ENCODE peak calls at places on chromosomes 3 and 15, in eight cellular contexts. One of them, this sample, is unnamed.

GRCh38 chr15:69114231-69114937 is 46.1 kb upstream of the GLCE start:
- DNase-seq in AG09309: no peak
- DNase-seq in testis: no peak
- DNase-seq in dorsolateral prefrontal cortex: no peak
- DNase-seq in Calu3: no peak
- DNase-seq in mesothelial cell of epicardium: no peak
- DNase-seq in GM12865: no peak
- DNase-seq in fibroblast of mammary gland: no peak
- DNase-seq in this sample: no peak

GRCh38 chr3:45948409-45948808 is 5.1 kb downstream of the CXCR6 start:
- DNase-seq in dorsolateral prefrontal cortex: no peak
- DNase-seq in AG09309: peak; percentile 92
- DNase-seq in testis: no peak
- DNase-seq in mesothelial cell of epicardium: no peak
- DNase-seq in Calu3: no peak
- DNase-seq in GM12865: no peak
- DNase-seq in fibroblast of mammary gland: peak; percentile 40
- DNase-seq in this sample: no peak

GRCh38 chr3:17257269-17257668 is 372.5 kb downstream of the PLCL2 start:
- DNase-seq in fibroblast of mammary gland: no peak
- DNase-seq in dorsolateral prefrontal cortex: no peak
- DNase-seq in AG09309: no peak
- DNase-seq in mesothelial cell of epicardium: no peak
- DNase-seq in GM12865: no peak
- DNase-seq in Calu3: no peak
- DNase-seq in testis: no peak
- DNase-seq in this sample: no peak

GRCh38 chr3:145188079-145188785 is 972.8 kb downstream of the PLOD2 start:
- DNase-seq in AG09309: no peak
- DNase-seq in fibroblast of mammary gland: no peak
- DNase-seq in testis: no peak
- DNase-seq in Calu3: no peak
- DNase-seq in dorsolateral prefrontal cortex: peak; percentile 19
- DNase-seq in GM12865: no peak
- DNase-seq in mesothelial cell of epicardium: no peak
- DNase-seq in this sample: no peak

GRCh38 chr3:196138927-196139680 is 57.2 kb upstream of the TFRC start:
- DNase-seq in GM12865: no peak
- DNase-seq in Calu3: no peak
- DNase-seq in mesothelial cell of epicardium: no peak
- DNase-seq in testis: no peak
- DNase-seq in dorsolateral prefrontal cortex: no peak
- DNase-seq in fibroblast of mammary gland: peak; percentile 15
- DNase-seq in AG09309: no peak
- DNase-seq in this sample: peak; percentile 34

GRCh38 chr3:138307896-138308295 is 21.8 kb downstream of the NME9 start:
- DNase-seq in mesothelial cell of epicardium: no peak
- DNase-seq in testis: no peak
- DNase-seq in GM12865: no peak
- DNase-seq in Calu3: no peak
- DNase-seq in dorsolateral prefrontal cortex: no peak
- DNase-seq in AG09309: no peak
- DNase-seq in fibroblast of mammary gland: no peak
- DNase-seq in this sample: no peak

GRCh38 chr15:82536409-82537350 is 3.6 kb downstream of the RPS17 start:
- DNase-seq in GM12865: no peak
- DNase-seq in AG09309: no peak
- DNase-seq in testis: no peak
- DNase-seq in dorsolateral prefrontal cortex: no peak
- DNase-seq in Calu3: no peak
- DNase-seq in fibroblast of mammary gland: no peak
- DNase-seq in mesothelial cell of epicardium: no peak
- DNase-seq in this sample: no peak

GRCh38 chr3:116112686-116113085 is 332.6 kb downstream of the LSAMP start:
- DNase-seq in GM12865: no peak
- DNase-seq in AG09309: no peak
- DNase-seq in fibroblast of mammary gland: peak; percentile 30
- DNase-seq in Calu3: no peak
- DNase-seq in mesothelial cell of epicardium: no peak
- DNase-seq in testis: no peak
- DNase-seq in dorsolateral prefrontal cortex: no peak
- DNase-seq in this sample: no peak

GRCh38 chr3:87798567-87798947 is 260.2 kb downstream of the CGGBP1 start:
- DNase-seq in AG09309: no peak
- DNase-seq in testis: no peak
- DNase-seq in fibroblast of mammary gland: peak; percentile 10
- DNase-seq in mesothelial cell of epicardium: no peak
- DNase-seq in Calu3: no peak
- DNase-seq in GM12865: no peak
- DNase-seq in dorsolateral prefrontal cortex: no peak
- DNase-seq in this sample: no peak

DNA sequence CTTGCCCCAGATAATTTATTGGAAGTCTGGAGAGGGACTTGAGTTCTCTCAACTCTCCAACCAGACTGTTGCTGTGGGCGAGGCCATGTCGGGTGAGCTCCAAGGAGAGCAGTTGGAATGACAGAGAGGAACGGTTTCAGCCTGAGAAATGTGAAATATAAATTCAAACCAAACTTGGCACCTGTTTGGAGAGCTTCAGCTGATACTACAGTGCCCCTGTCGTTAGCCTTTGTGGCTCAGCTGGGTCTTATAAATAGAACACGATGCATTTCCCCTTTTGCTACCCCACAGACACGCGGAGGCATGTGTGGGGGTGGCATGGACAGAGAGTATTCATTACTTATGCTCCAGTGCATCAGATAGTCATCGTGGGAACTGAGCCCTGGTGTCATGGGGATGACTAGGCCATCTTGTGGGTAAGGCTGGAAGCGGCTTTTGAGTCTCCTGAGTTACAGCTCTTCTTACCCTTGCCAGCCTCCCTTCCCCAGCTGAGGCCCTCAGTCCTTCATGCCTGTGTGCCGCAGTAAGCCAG is 15.6 kb downstream of the SMAD3 start:
- DNase-seq in testis: peak; percentile 64
- DNase-seq in Calu3: no peak
- DNase-seq in fibroblast of mammary gland: peak; percentile 95
- DNase-seq in AG09309: peak; percentile 69
- DNase-seq in dorsolateral prefrontal cortex: peak; percentile 67
- DNase-seq in mesothelial cell of epicardium: no peak
- DNase-seq in GM12865: peak; percentile 97
- DNase-seq in this sample: peak; percentile 46
- TF ChIP-seq CTCF in testis: no peak
- TF ChIP-seq CTCF in Calu3: no peak
- TF ChIP-seq CTCF in fibroblast of mammary gland: peak; percentile 27
- TF ChIP-seq CTCF in AG09309: peak; percentile 41
- TF ChIP-seq CTCF in dorsolateral prefrontal cortex: no peak
- TF ChIP-seq CTCF in mesothelial cell of epicardium: no peak
- TF ChIP-seq CTCF in GM12865: peak; percentile 41
- TF ChIP-seq CTCF in this sample: no peak

DNA sequence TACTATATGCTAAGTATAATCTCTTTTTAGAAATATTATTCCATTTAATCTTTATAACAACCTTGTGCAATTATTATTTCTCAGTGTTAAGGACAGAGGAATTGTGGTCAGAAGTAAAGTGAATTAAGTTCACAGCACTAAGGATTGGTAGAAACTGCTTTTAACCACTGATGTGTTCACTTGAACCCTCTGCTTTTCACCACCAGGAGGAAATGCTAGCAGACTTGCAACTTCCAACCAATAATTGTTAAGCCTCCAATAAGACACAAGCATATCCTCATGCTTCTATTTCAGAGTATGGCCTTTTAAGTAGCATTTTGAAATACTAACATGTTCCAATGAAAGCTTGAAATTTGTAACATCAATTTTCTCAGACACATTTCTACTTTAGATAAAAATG is 527.4 kb downstream of the SI start:
- DNase-seq in fibroblast of mammary gland: no peak
- DNase-seq in AG09309: no peak
- DNase-seq in testis: no peak
- DNase-seq in GM12865: no peak
- DNase-seq in dorsolateral prefrontal cortex: no peak
- DNase-seq in Calu3: no peak
- DNase-seq in mesothelial cell of epicardium: no peak
- DNase-seq in this sample: no peak
- TF ChIP-seq CTCF in fibroblast of mammary gland: no peak
- TF ChIP-seq CTCF in AG09309: no peak
- TF ChIP-seq CTCF in testis: no peak
- TF ChIP-seq CTCF in GM12865: no peak
- TF ChIP-seq CTCF in dorsolateral prefrontal cortex: no peak
- TF ChIP-seq CTCF in Calu3: peak; percentile 31
- TF ChIP-seq CTCF in mesothelial cell of epicardium: no peak
- TF ChIP-seq CTCF in this sample: no peak

DNA sequence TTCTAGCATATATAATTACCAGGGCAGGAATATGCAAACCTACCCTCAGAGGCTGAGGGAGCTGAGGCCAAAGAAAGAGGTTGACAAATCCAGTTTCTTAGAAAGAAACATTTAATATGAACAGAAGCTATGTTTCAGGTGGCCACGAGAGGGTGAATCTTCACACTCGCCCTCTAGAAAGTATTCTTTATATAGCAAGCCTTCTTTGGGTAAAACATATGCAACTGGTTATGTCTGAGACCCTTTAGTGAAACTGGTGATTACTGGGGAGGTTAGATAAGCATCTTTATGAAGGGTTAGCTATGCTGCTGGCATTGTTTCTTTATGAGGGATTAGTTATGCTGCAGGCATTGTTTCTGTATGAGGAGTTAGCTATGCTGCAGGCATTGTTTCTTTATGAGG is 50.7 kb upstream of the GOLGA6L2 start:
- DNase-seq in GM12865: peak; percentile 6
- DNase-seq in AG09309: no peak
- DNase-seq in Calu3: no peak
- DNase-seq in dorsolateral prefrontal cortex: peak; percentile 18
- DNase-seq in fibroblast of mammary gland: no peak
- DNase-seq in mesothelial cell of epicardium: no peak
- DNase-seq in testis: no peak
- DNase-seq in this sample: no peak
- TF ChIP-seq CTCF in GM12865: peak; percentile 36
- TF ChIP-seq CTCF in AG09309: peak; percentile 43
- TF ChIP-seq CTCF in Calu3: no peak
- TF ChIP-seq CTCF in dorsolateral prefrontal cortex: peak; percentile 29
- TF ChIP-seq CTCF in fibroblast of mammary gland: no peak
- TF ChIP-seq CTCF in mesothelial cell of epicardium: peak; percentile 40
- TF ChIP-seq CTCF in testis: peak; percentile 30
- TF ChIP-seq CTCF in this sample: no peak

GRCh38 chr3:187139895-187140253 is 578 bp upstream of the RPL39L start:
- DNase-seq in AG09309: no peak
- DNase-seq in testis: no peak
- DNase-seq in dorsolateral prefrontal cortex: no peak
- DNase-seq in mesothelial cell of epicardium: no peak
- DNase-seq in fibroblast of mammary gland: no peak
- DNase-seq in GM12865: no peak
- DNase-seq in Calu3: no peak
- DNase-seq in this sample: no peak
- TF ChIP-seq CTCF in AG09309: no peak
- TF ChIP-seq CTCF in testis: no peak
- TF ChIP-seq CTCF in dorsolateral prefrontal cortex: no peak
- TF ChIP-seq CTCF in mesothelial cell of epicardium: no peak
- TF ChIP-seq CTCF in fibroblast of mammary gland: no peak
- TF ChIP-seq CTCF in GM12865: no peak
- TF ChIP-seq CTCF in Calu3: no peak
- TF ChIP-seq CTCF in this sample: no peak

GRCh38 chr15:53716909-53717878 is 42.3 kb downstream of the WDR72 start:
- DNase-seq in fibroblast of mammary gland: peak; percentile 4
- DNase-seq in AG09309: no peak
- DNase-seq in Calu3: no peak
- DNase-seq in testis: no peak
- DNase-seq in mesothelial cell of epicardium: no peak
- DNase-seq in dorsolateral prefrontal cortex: no peak
- DNase-seq in GM12865: no peak
- DNase-seq in this sample: no peak
- TF ChIP-seq CTCF in fibroblast of mammary gland: peak; percentile 18
- TF ChIP-seq CTCF in AG09309: no peak
- TF ChIP-seq CTCF in Calu3: peak; percentile 19
- TF ChIP-seq CTCF in testis: no peak
- TF ChIP-seq CTCF in mesothelial cell of epicardium: no peak
- TF ChIP-seq CTCF in dorsolateral prefrontal cortex: peak; percentile 57
- TF ChIP-seq CTCF in GM12865: no peak
- TF ChIP-seq CTCF in this sample: no peak

DNA sequence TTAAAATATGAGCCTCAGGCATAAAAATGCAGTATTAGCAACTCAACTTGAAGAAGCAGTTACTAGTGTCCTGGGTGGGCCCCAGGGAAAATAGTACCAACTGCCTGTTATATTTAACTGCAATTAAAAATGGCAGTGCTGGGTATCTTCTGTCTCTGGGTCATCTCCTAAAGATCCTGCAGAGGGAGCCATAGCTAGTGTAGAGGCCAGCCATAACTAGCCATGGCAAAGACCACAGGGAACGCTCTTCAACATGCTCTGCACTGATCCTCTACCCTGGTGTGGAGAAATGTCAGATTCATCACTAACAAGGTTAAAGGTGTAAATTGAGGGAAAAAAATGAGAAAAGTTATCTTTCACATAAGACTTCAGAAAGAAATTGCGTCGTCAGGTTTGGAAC is 181.3 kb downstream of the SNRPN start:
- DNase-seq in GM12865: no peak
- DNase-seq in AG09309: no peak
- DNase-seq in testis: peak; percentile 31
- DNase-seq in dorsolateral prefrontal cortex: no peak
- DNase-seq in mesothelial cell of epicardium: no peak
- DNase-seq in fibroblast of mammary gland: peak; percentile 11
- DNase-seq in Calu3: no peak
- DNase-seq in this sample: no peak
- TF ChIP-seq CTCF in GM12865: no peak
- TF ChIP-seq CTCF in AG09309: peak; percentile 27
- TF ChIP-seq CTCF in testis: peak; percentile 8
- TF ChIP-seq CTCF in dorsolateral prefrontal cortex: peak; percentile 25
- TF ChIP-seq CTCF in mesothelial cell of epicardium: no peak
- TF ChIP-seq CTCF in fibroblast of mammary gland: peak; percentile 31
- TF ChIP-seq CTCF in Calu3: no peak
- TF ChIP-seq CTCF in this sample: no peak

GRCh38 chr3:81395739-81396138 is 365.7 kb downstream of the GBE1 start:
- DNase-seq in Calu3: no peak
- DNase-seq in mesothelial cell of epicardium: no peak
- DNase-seq in GM12865: peak; percentile 18
- DNase-seq in fibroblast of mammary gland: peak; percentile 3
- DNase-seq in AG09309: no peak
- DNase-seq in testis: no peak
- DNase-seq in dorsolateral prefrontal cortex: no peak
- DNase-seq in this sample: no peak
- TF ChIP-seq CTCF in Calu3: no peak
- TF ChIP-seq CTCF in mesothelial cell of epicardium: no peak
- TF ChIP-seq CTCF in GM12865: no peak
- TF ChIP-seq CTCF in fibroblast of mammary gland: no peak
- TF ChIP-seq CTCF in AG09309: no peak
- TF ChIP-seq CTCF in testis: no peak
- TF ChIP-seq CTCF in dorsolateral prefrontal cortex: no peak
- TF ChIP-seq CTCF in this sample: no peak